ENCODE peak calls at places on chromosomes 5 and 9, in eight cellular contexts. A is neuronal stem cell; I is activated effector memory CD4-positive, alpha-beta T cell treated with anti-CD3 and anti-CD28 coated beads, Interleukin-2, amount 50 U/mL, for 16 hours; S is frontal cortex; E is RWPE1; J is mesothelial cell of epicardium; L is left colon; D is osteoblast. H is an unnamed sample.

GRCh38 chr9:112097712-112098688 is 77.1 kb downstream of the SUSD1 start:
- DNase-seq in A (peak), I (peak), S (peak), E (peak), J (peak), L (peak), D (peak), H (peak)

GRCh38 chr5:89300426-89300970 is 417.5 kb upstream of the MEF2C start:
- DNase-seq in A (no peak), I (no peak), S (no peak), E (no peak), J (no peak), L (no peak), D (no peak), H (no peak)

GRCh38 chr9:127779136-127779981 is 893 bp upstream of the SH2D3C start:
- DNase-seq in A (no peak), I (peak), S (no peak), E (no peak), J (no peak), L (peak), D (peak), H (no peak)

GRCh38 chr5:75670571-75670970 is 46.7 kb downstream of the POC5 start:
- DNase-seq in A (no peak), I (no peak), S (no peak), E (no peak), J (no peak), L (no peak), D (no peak), H (peak)

GRCh38 chr5:16901038-16901644 is 34.9 kb downstream of the MYO10 start:
- DNase-seq in A (no peak), I (no peak), S (no peak), E (no peak), J (no peak), L (no peak), D (no peak), H (no peak)

GRCh38 chr5:1005904-1006655 is 2.5 kb upstream of the NKD2 start:
- DNase-seq in A (no peak), I (peak), S (no peak), E (no peak), J (peak), L (peak), D (peak), H (no peak)

GRCh38 chr5:16812911-16813310 is 123.2 kb downstream of the MYO10 start:
- DNase-seq in A (no peak), I (no peak), S (no peak), E (peak), J (no peak), L (peak), D (peak), H (peak)

GRCh38 chr9:13904311-13904710 is 409.6 kb downstream of the NFIB start:
- DNase-seq in A (no peak), I (no peak), S (no peak), E (no peak), J (no peak), L (no peak), D (no peak), H (no peak)

GRCh38 chr9:136051568-136052432 is 43.3 kb downstream of the NACC2 start:
- DNase-seq in A (peak), I (peak), S (peak), E (peak), J (peak), L (peak), D (peak), H (peak)

GRCh38 chr5:164319161-164319560 is 813.7 kb downstream of the MAT2B start:
- DNase-seq in A (no peak), I (no peak), S (no peak), E (no peak), J (no peak), L (no peak), D (no peak), H (no peak)

H was measured in renal cortical epithelial cell.